ENCODE peak calls at places on chromosomes 7 and 10, in five cellular contexts. C is neural progenitor cell, E is H9, R is GM23248, F is astrocyte. W is an unnamed sample.
A peak's percentile ranks its signal among the peaks of the same experiment; 100 is the strongest.

GRCh38 chr10:48684792-48685651 is at the start of gene WDFY4:
- DNase-seq in C (no peak), E (no peak), R (no peak), F (no peak), W (no peak)

GRCh38 chr7:41047789-41048191 is 655.1 kb downstream of the INHBA start:
- DNase-seq in C (no peak), E (no peak), R (peak; percentile 31), F (peak; percentile 48), W (no peak)

GRCh38 chr10:74238031-74238431 is 87.0 kb downstream of the ADK start:
- DNase-seq in C (no peak), E (no peak), R (no peak), F (peak; percentile 92), W (no peak)

GRCh38 chr10:117360016-117360415 is 15.2 kb downstream of the PDZD8 start:
- DNase-seq in C (no peak), E (no peak), R (peak; percentile 25), F (peak; percentile 37), W (no peak)

GRCh38 chr7:135601182-135601581 is 43.5 kb downstream of the NUP205 start:
- DNase-seq in C (no peak), E (no peak), R (peak; percentile 32), F (peak; percentile 58), W (no peak)

GRCh38 chr10:79104264-79104954 is 35.6 kb downstream of the ZMIZ1 start:
- DNase-seq in C (no peak), E (no peak), R (peak; percentile 61), F (peak; percentile 70), W (no peak)

GRCh38 chr10:77673086-77673485 is 35.5 kb upstream of the KCNMA1 start:
- DNase-seq in C (no peak), E (no peak), R (peak; percentile 24), F (peak; percentile 6), W (no peak)

GRCh38 chr7:145605963-145606362 is 510.6 kb upstream of the CNTNAP2 start:
- DNase-seq in C (no peak), E (no peak), R (no peak), F (no peak), W (no peak)

GRCh38 chr10:131824371-131825149 is 76.2 kb upstream of the PPP2R2D start:
- DNase-seq in C (no peak), E (peak; percentile 58), R (no peak), F (no peak), W (no peak)

GRCh38 chr10:93745411-93746065 is 12.2 kb upstream of the LGI1 start:
- DNase-seq in C (peak; percentile 77), E (peak; percentile 78), R (peak; percentile 49), F (no peak), W (no peak)

GRCh38 chr10:119306964-119307363 is 99.6 kb downstream of the GRK5 start:
- DNase-seq in C (no peak), E (no peak), R (peak; percentile 58), F (peak; percentile 26), W (no peak)

DNA sequence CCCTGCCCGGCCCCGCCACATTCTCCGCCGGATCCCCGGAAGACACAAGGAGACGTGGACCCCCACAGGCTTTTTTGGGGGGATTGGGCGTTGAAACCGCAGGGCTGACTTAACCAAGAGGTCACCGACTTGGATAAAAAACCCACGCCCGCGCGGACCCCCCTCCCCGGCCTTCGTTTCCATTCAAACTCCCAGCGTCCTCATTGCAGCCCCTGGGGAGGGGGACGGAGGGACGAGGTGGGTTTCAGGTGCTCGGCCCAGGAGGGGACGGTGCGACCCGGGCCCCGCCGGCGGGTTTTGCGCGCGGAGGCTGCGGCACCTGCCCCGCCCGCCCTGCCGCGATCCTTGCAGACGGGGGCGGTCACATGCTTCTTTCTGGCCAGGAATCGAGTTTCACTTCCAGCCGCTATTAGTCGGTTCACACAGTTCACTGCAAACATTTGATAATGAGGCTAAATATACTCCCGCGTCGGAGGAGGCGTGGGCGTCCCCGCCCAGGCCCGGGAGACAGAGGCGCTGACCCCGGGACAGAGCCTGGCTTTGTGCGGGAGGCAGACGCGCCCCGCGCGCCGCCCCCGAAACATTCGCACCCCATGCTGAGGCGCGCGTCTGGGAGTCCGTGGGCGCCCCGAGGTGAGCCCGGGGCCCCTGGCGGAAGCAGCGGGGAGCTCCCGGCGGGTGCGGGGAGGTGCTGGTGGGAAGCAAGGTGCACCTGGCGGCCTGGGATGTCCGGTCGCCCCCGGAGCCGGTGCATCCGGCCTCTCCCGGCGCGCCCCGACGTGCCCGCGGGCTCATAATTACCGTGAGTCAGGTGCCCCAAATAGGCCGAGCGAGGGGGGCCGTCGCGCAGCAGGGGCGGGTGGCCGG is 2.7 kb upstream of the PDGFA start:
- DNase-seq in C (peak; percentile 68), E (no peak), R (peak; percentile 60), F (peak; percentile 50), W (no peak)
- H3K9ac ChIP-seq in C (no peak overlapping the region), E (no peak overlapping the region), R (no peak overlapping the region), F (no peak overlapping the region), W (no peak overlapping the region)

DNA sequence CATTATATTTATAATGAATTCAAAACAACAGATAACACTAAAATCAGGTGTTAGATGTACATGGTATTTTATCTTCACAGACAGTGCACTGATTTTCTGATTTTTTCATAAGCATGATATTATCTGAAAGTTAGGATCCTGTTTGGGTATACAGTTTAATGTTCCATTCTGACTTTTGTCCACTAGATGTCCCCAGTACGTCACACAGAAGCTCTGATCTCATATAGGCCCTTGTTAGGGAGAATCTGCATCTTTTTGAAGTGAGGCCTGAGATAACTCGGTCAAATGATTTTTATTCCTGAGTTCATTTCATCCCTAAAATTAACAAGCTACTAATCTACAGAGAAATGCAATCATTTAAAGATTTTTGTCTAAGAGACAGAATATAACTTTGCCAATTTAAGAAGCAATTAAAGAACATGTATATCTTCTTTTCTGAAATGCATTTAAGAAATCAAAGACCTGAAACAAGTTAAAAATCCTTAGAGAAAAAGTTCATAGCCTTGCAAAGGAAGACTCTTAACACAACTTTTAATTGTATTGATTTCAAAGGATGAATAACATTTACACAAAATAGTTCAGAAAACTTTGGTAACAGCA is 72.0 kb upstream of the TES start:
- DNase-seq in C (peak; percentile 60), E (no peak), R (peak; percentile 78), F (peak; percentile 56), W (peak; percentile 21)
- H3K27ac ChIP-seq in C (no peak overlapping the region), E (no peak overlapping the region), R (no peak overlapping the region), F (no peak overlapping the region), W (no peak overlapping the region)

DNA sequence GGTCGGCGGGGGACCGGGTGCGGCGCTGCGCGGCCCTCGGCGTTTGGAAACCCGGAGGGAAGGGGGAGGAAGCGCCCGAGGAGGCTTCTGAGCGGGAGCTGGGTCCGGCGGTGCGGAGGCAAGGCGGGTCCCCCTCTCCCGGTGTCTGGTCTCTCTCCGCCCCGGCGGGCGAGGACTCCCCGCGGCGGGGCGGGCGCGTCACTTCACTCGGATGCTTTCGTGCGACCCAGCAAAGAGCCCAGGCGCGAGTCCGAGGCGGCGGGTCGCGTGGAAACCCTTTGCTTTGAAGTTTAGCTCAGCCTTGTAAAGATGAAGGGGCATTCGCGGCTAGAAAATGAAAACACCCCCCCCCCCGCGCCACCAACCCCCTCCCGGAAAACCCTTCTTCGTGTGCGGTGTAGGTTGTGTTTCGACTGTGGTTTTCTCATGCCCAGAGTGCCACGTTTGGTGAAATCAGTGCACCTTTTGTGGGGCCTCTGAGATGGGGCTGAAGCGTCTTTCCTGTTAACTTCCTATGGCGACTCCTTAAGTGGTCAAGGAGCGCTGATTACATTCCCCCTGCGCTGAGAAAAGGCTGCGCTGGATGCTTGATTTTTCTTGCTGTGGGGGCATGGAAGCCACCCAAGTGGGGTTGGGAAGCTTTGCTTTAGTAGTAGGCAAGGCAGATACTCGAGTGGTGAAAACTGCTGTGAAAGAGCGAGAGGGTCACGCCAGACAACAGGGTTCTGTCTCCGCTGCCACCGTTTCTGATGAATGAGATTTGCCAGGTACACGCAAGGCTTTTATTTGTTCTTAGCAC is 874 bp downstream of the GNAI1 start:
- DNase-seq in C (peak; percentile 54), E (no peak), R (peak; percentile 69), F (peak; percentile 26), W (no peak)
- H3K9ac ChIP-seq in C (peak overlapping the region; percentile 86), E (peak overlapping the region; percentile 83), R (peak overlapping the region; percentile 87), F (peak overlapping the region; percentile 98), W (peak overlapping the region; percentile 99)

DNA sequence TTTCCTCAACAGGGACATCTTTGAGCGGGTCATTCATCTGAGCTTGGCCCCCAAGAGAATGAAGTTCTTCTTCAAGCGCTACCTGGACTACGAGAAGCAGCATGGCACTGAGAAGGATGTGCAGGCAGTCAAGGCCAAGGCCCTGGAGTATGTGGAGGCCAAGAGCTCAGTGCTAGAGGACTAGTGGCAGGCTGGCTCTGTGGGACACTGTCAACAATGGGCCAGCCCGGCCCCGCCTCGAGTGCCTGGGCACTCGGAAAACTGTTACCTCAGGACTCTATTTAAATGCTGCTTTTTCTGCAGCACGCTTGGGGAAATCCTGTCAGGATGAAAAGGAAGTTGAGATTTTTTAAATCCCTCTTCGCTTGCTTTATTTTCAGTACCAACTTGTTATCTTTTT is 6.8 kb downstream of the CALHM2 start:
- DNase-seq in C (no peak), E (no peak), R (no peak), F (no peak), W (no peak)
- H3K27ac ChIP-seq in C (no peak overlapping the region), E (no peak overlapping the region), R (peak overlapping the region; percentile 96), F (no peak overlapping the region), W (no peak overlapping the region)

GRCh38 chr7:116364469-116364868 is 135.1 kb upstream of the CAV2 start:
- DNase-seq in C (no peak), E (no peak), R (no peak), F (no peak), W (no peak)

GRCh38 chr7:116363637-116364432 is 135.7 kb upstream of the CAV2 start:
- DNase-seq in C (no peak), E (no peak), R (peak; percentile 15), F (no peak), W (no peak)

GRCh38 chr7:116367171-116367813 is 132.2 kb upstream of the CAV2 start:
- DNase-seq in C (peak; percentile 55), E (peak; percentile 41), R (no peak), F (no peak), W (no peak)

DNA sequence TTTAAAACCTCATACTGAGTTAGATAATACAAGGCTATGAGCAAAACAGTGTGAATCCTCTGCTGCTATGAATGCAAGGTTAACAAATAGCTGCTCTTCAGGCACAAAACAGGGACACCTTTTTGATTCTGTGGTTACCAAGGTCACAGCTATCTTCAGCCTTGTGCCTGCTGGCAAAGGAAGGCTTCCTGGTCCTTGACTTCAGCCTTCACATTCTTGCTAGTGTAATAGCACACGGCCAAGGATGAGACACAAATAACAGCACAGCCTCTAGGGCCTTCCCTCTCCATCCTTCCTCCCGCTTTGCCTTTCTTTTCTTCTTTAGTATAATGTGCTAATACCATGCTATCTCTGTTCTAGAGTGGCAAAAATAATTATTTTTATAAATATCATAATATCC is 130.6 kb upstream of the CAV2 start:
- DNase-seq in C (no peak), E (no peak), R (no peak), F (no peak), W (no peak)
- H3K9ac ChIP-seq in C (no peak overlapping the region), E (no peak overlapping the region), R (no peak overlapping the region), F (no peak overlapping the region), W (no peak overlapping the region)